ENCODE peak calls at places on chromosomes 1 and 21, in ten cellular contexts. P is heart right ventricle, Q is HL-60, Z is sigmoid colon, O is endothelial cell of umbilical vein, X is neural progenitor cell, N is fibroblast of mammary gland, Y is AG10803, D is AG09309, G is foreskin fibroblast. J is an unnamed sample.

GRCh38 chr1:54945393-54945936 is 35.0 kb upstream of the TMEM61 start:
- DNase-seq in P (no peak), Q (peak), Z (no peak), O (no peak), X (no peak), N (no peak), Y (no peak), D (no peak), G (no peak), J (no peak)

GRCh38 chr1:8384088-8384487 is 66.2 kb downstream of the SLC45A1 start:
- DNase-seq in P (no peak), Q (no peak), Z (no peak), O (peak), X (no peak), N (peak), Y (no peak), D (no peak), G (peak), J (no peak)

GRCh38 chr1:39882152-39882551 is 1.2 kb downstream of the TRIT1 start:
- DNase-seq in P (no peak), Q (no peak), Z (no peak), O (no peak), X (no peak), N (no peak), Y (no peak), D (no peak), G (no peak), J (no peak)

GRCh38 chr1:41612953-41613352 is 128.5 kb upstream of the EDN2 start:
- DNase-seq in P (no peak), Q (no peak), Z (peak), O (no peak), X (no peak), N (no peak), Y (peak), D (no peak), G (no peak), J (no peak)

GRCh38 chr1:201423655-201424610 is 2.4 kb upstream of the TNNI1 start:
- DNase-seq in P (no peak), Q (no peak), Z (no peak), O (no peak), X (no peak), N (no peak), Y (no peak), D (no peak), G (peak), J (no peak)

GRCh38 chr1:158146165-158146564 is 34.5 kb upstream of the CD1D start:
- DNase-seq in P (no peak), Q (no peak), Z (no peak), O (no peak), X (no peak), N (peak), Y (no peak), D (no peak), G (peak), J (no peak)

GRCh38 chr1:210800756-210801155 is 333.2 kb downstream of the KCNH1 start:
- DNase-seq in P (no peak), Q (no peak), Z (no peak), O (no peak), X (no peak), N (no peak), Y (peak), D (no peak), G (peak), J (no peak)

GRCh38 chr1:66704177-66704880 is 47.9 kb upstream of the DYNLT5 start:
- DNase-seq in P (no peak), Q (no peak), Z (no peak), O (no peak), X (no peak), N (peak), Y (no peak), D (no peak), G (peak), J (no peak)

GRCh38 chr1:109181085-109181806 is 32.5 kb upstream of the SARS1 start:
- DNase-seq in P (no peak), Q (no peak), Z (no peak), O (no peak), X (no peak), N (peak), Y (peak), D (no peak), G (peak), J (peak)

GRCh38 chr1:59007820-59008598 is 224.2 kb upstream of the JUN start:
- DNase-seq in P (no peak), Q (no peak), Z (no peak), O (peak), X (no peak), N (no peak), Y (no peak), D (no peak), G (no peak), J (no peak)

GRCh38 chr1:36881541-36881940 is 152.8 kb downstream of the GRIK3 start:
- DNase-seq in P (no peak), Q (no peak), Z (no peak), O (no peak), X (no peak), N (no peak), Y (no peak), D (no peak), G (no peak), J (no peak)

GRCh38 chr1:186658999-186659398 is 21.2 kb downstream of the PTGS2 start:
- DNase-seq in P (no peak), Q (no peak), Z (no peak), O (no peak), X (no peak), N (no peak), Y (no peak), D (no peak), G (no peak), J (no peak)

GRCh38 chr1:244861683-244862082 is 2.7 kb downstream of the HNRNPU start:
- DNase-seq in P (no peak), Q (peak), Z (no peak), O (peak), X (peak), N (no peak), Y (no peak), D (no peak), G (no peak), J (no peak)

GRCh38 chr1:63991685-63992084 is 211.7 kb upstream of the UBE2U start:
- DNase-seq in P (no peak), Q (no peak), Z (no peak), O (no peak), X (no peak), N (no peak), Y (no peak), D (no peak), G (no peak), J (no peak)

GRCh38 chr21:45980697-45981096 is 873 bp upstream of the COL6A1 start:
- DNase-seq in P (no peak), Q (no peak), Z (no peak), O (no peak), X (no peak), N (no peak), Y (no peak), D (no peak), G (no peak), J (no peak)
- H3K4me3 ChIP-seq in P (peak), Q (no peak), Z (peak), O (no peak), X (peak), N (peak), Y (peak), D (no peak), G (peak), J (peak)

DNA sequence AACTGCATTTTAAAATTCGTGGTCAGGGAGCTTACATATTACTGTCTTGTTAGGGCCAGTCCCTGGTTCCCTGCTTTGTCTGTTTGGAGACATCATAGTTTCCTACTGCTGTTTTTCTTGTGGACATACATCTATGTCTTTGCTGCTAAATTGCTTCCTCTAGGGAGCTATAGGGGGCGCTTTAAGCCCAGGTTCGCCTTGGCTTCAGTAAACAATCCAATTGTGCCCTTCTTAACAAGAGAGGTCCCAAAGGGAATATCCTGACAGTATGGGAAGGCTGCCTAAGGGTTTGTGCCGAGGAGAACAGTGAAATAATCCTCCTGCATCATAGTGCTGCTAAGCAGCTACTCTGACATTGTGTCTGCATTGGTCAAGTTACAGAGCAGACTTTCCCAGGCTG is 112.5 kb downstream of the USH2A start:
- DNase-seq in P (no peak), Q (no peak), Z (no peak), O (no peak), X (peak), N (peak), Y (peak), D (no peak), G (peak), J (no peak)
- TF ChIP-seq CTCF in P (peak), Q (no peak), Z (no peak), O (no peak), X (peak), N (peak), Y (peak), D (peak), G (peak), J (peak)

GRCh38 chr1:25439287-25439686 is 8.6 kb downstream of the MACO1 start:
- DNase-seq in P (no peak), Q (no peak), Z (no peak), O (no peak), X (no peak), N (no peak), Y (no peak), D (no peak), G (no peak), J (no peak)

GRCh38 chr1:25447547-25447946 is 16.9 kb downstream of the MACO1 start:
- DNase-seq in P (no peak), Q (no peak), Z (no peak), O (no peak), X (no peak), N (no peak), Y (no peak), D (no peak), G (no peak), J (no peak)

GRCh38 chr1:25443030-25443699 is 12.5 kb downstream of the MACO1 start:
- DNase-seq in P (no peak), Q (no peak), Z (no peak), O (no peak), X (no peak), N (no peak), Y (no peak), D (no peak), G (no peak), J (no peak)

GRCh38 chr1:25437672-25438071 is 7.0 kb downstream of the MACO1 start:
- DNase-seq in P (no peak), Q (no peak), Z (no peak), O (no peak), X (no peak), N (no peak), Y (no peak), D (no peak), G (no peak), J (no peak)

DNA sequence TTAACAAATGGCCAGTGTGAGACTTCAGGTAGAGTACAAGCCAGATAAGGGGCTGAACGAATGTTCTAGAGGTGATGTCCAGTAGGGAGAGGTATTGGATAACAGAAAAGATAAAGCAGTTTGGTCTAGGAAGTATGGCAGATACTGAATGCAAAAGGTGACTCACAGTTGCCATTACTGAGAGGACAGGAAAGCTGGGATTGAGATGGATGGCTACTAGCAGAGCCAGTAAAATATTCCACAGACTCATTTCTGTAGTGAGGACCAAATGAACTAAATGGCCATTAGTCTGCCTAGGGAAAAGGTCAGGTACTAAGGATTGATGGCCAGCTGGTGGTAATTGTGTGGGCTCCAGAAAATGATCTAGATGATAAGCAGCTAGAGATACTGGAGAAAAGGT is 11.5 kb downstream of the MACO1 start:
- DNase-seq in P (no peak), Q (no peak), Z (no peak), O (peak), X (no peak), N (peak), Y (no peak), D (no peak), G (no peak), J (no peak)
- H3K4me3 ChIP-seq in P (no peak), Q (no peak), Z (no peak), O (no peak), X (no peak), N (no peak), Y (no peak), D (no peak), G (no peak), J (no peak)

GRCh38 chr1:181680332-181680731 is 197.0 kb downstream of the CACNA1E start:
- DNase-seq in P (no peak), Q (no peak), Z (no peak), O (no peak), X (no peak), N (no peak), Y (no peak), D (no peak), G (no peak), J (no peak)

GRCh38 chr1:181675091-181675490 is 191.8 kb downstream of the CACNA1E start:
- DNase-seq in P (no peak), Q (no peak), Z (no peak), O (no peak), X (no peak), N (no peak), Y (no peak), D (no peak), G (no peak), J (no peak)

GRCh38 chr1:181675625-181676024 is 192.3 kb downstream of the CACNA1E start:
- DNase-seq in P (no peak), Q (no peak), Z (no peak), O (no peak), X (peak), N (no peak), Y (no peak), D (no peak), G (no peak), J (no peak)

GRCh38 chr1:181674617-181675016 is 191.3 kb downstream of the CACNA1E start:
- DNase-seq in P (no peak), Q (no peak), Z (no peak), O (no peak), X (no peak), N (no peak), Y (no peak), D (no peak), G (no peak), J (no peak)

DNA sequence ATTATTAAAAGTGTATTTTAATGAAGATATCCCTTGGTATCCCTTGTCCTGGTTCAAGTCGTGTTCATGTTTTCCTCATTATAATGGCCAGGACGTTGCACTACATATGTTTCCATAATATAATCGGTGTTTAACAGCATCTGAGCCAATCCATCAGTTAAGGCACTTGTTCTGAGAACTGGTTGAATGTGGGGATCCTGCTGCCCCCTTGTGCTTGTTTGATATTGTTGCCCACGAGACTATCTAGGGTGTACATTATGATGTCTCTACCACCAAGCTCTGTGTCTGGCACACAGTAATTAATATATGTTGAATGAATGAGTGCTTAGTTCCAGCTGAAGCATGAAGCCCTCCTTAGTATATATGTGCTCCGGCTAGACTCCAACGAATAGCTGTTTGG is 193.0 kb downstream of the CACNA1E start:
- DNase-seq in P (no peak), Q (no peak), Z (no peak), O (no peak), X (peak), N (peak), Y (peak), D (no peak), G (no peak), J (no peak)
- TF ChIP-seq CTCF in P (peak), Q (peak), Z (no peak), O (no peak), X (peak), N (peak), Y (peak), D (no peak), G (no peak), J (peak)

DNA sequence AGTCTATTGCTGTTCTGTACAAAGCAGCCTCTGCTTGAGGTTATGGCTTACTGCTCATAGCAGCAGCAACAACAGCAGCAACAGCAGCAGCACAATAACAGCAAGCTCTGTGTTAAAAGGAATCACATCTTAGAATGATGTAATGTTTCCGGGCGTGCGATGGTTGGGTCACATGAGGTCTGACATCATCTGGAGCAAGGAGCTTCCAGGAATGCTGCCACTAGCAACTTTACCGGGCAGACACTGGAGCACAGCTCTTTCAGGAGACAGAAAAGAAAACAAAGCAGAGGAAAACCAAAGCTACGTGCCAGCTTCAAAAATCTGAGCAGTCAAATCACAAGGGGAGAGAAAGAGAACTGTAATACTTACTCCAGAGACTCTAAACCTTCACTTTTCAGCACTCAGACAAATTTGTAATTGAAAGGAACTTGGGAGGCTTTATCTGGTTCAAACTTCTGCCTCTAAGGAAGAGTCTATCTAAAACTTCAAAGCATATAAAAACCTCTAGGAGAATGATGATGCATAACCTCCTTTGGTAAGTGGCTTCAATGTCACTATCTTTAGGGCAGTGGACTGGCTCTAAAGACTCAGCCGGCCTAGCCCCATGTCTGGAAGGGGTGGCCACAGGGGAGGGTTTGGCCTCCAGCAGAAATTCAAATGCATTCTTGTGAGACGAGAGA is 28.3 kb upstream of the RAB3GAP2 start:
- DNase-seq in P (peak), Q (no peak), Z (peak), O (peak), X (peak), N (peak), Y (peak), D (peak), G (peak), J (peak)
- H3K4me3 ChIP-seq in P (peak), Q (no peak), Z (no peak), O (no peak), X (no peak), N (no peak), Y (no peak), D (no peak), G (peak), J (peak)

GRCh38 chr1:231926340-231926739 is 299.8 kb downstream of the DISC1 start:
- DNase-seq in P (no peak), Q (no peak), Z (no peak), O (no peak), X (no peak), N (no peak), Y (no peak), D (no peak), G (no peak), J (no peak)

GRCh38 chr1:231924183-231924582 is 297.6 kb downstream of the DISC1 start:
- DNase-seq in P (no peak), Q (no peak), Z (no peak), O (no peak), X (no peak), N (no peak), Y (no peak), D (no peak), G (no peak), J (no peak)

GRCh38 chr1:231925864-231926263 is 299.3 kb downstream of the DISC1 start:
- DNase-seq in P (no peak), Q (no peak), Z (no peak), O (no peak), X (no peak), N (no peak), Y (no peak), D (no peak), G (no peak), J (no peak)

GRCh38 chr1:231921951-231922350 is 295.4 kb downstream of the DISC1 start:
- DNase-seq in P (no peak), Q (no peak), Z (no peak), O (no peak), X (no peak), N (no peak), Y (no peak), D (no peak), G (no peak), J (no peak)

GRCh38 chr1:231923461-231924132 is 297.0 kb downstream of the DISC1 start:
- DNase-seq in P (no peak), Q (no peak), Z (no peak), O (no peak), X (no peak), N (peak), Y (no peak), D (no peak), G (no peak), J (no peak)
- TF ChIP-seq CTCF in P (no peak), Q (no peak), Z (no peak), O (no peak), X (no peak), N (no peak), Y (no peak), D (no peak), G (no peak), J (no peak)

GRCh38 chr21:43703068-43703880 is 15.7 kb upstream of the PDXK start:
- DNase-seq in P (peak), Q (no peak), Z (no peak), O (no peak), X (peak), N (peak), Y (peak), D (no peak), G (peak), J (no peak)

GRCh38 chr21:43697758-43698643 is 20.9 kb upstream of the PDXK start:
- DNase-seq in P (no peak), Q (no peak), Z (no peak), O (no peak), X (no peak), N (peak), Y (peak), D (no peak), G (peak), J (no peak)

GRCh38 chr21:43699933-43700599 is 18.9 kb upstream of the PDXK start:
- DNase-seq in P (no peak), Q (no peak), Z (no peak), O (no peak), X (peak), N (no peak), Y (no peak), D (no peak), G (no peak), J (no peak)

GRCh38 chr21:43701936-43702784 is 16.8 kb upstream of the PDXK start:
- DNase-seq in P (no peak), Q (no peak), Z (no peak), O (no peak), X (no peak), N (no peak), Y (no peak), D (no peak), G (no peak), J (no peak)

GRCh38 chr21:43702785-43703067 is 16.2 kb upstream of the PDXK start:
- DNase-seq in P (no peak), Q (no peak), Z (no peak), O (no peak), X (no peak), N (peak), Y (peak), D (no peak), G (peak), J (no peak)
- H3K4me3 ChIP-seq in P (peak), Q (no peak), Z (no peak), O (no peak), X (no peak), N (no peak), Y (no peak), D (no peak), G (no peak), J (no peak)

GRCh38 chr1:178094752-178095645 is 1.1 kb downstream of the RASAL2 start:
- DNase-seq in P (no peak), Q (no peak), Z (no peak), O (peak), X (peak), N (peak), Y (peak), D (peak), G (peak), J (no peak)
- TF ChIP-seq CTCF in P (no peak), Q (no peak), Z (no peak), O (no peak), X (no peak), N (no peak), Y (no peak), D (no peak), G (no peak), J (no peak)